ENCODE peak calls at places on chromosomes 12 and 14, in nine cellular contexts. I is colonic mucosa, Z is cardiac fibroblast, Y is mesothelial cell of epicardium, Q is uterus, E is RWPE2, O is lower leg skin, T is tibial artery, R is psoas muscle. K is an unnamed sample.

GRCh38 chr14:99792551-99793212 is 531 bp upstream of the EML1 start:
- DNase-seq in O (no peak), Z (peak), I (no peak), T (no peak), Y (peak), R (peak), Q (peak), E (no peak), K (no peak)

GRCh38 chr12:127774828-127775227 is 492.1 kb upstream of the TMEM132C start:
- DNase-seq in T (no peak), Z (peak), E (no peak), Q (no peak), O (no peak), I (no peak), Y (no peak), R (no peak), K (no peak)

GRCh38 chr12:42686514-42687172 is 97.1 kb upstream of the PRICKLE1 start:
- DNase-seq in E (no peak), T (no peak), I (no peak), O (no peak), Q (no peak), Y (no peak), Z (no peak), R (no peak), K (no peak)

GRCh38 chr14:104735830-104736642 is 12.0 kb downstream of the ADSS1 start:
- DNase-seq in Y (no peak), Z (peak), E (no peak), T (peak), R (peak), O (peak), Q (peak), I (peak), K (no peak)

GRCh38 chr12:247271-247670 is 15.4 kb downstream of the SLC6A13 start:
- DNase-seq in T (no peak), E (no peak), O (no peak), Z (no peak), I (no peak), Q (no peak), R (no peak), Y (no peak), K (no peak)

GRCh38 chr12:46358325-46358700 is 14.3 kb downstream of the SLC38A2 start:
- DNase-seq in O (no peak), E (no peak), I (no peak), T (no peak), Z (no peak), R (no peak), Y (no peak), Q (no peak), K (no peak)

GRCh38 chr14:77027538-77028383 is 747 bp downstream of the IRF2BPL start:
- DNase-seq in I (peak), R (peak), O (no peak), Q (peak), T (peak), Z (peak), E (peak), Y (peak), K (peak)

GRCh38 chr12:76030378-76031080 is 1.0 kb downstream of the PHLDA1 start:
- DNase-seq in Y (peak), I (peak), R (peak), Z (peak), Q (peak), T (peak), E (no peak), O (no peak), K (peak)

GRCh38 chr12:107891967-107892366 is 117.5 kb downstream of the ASCL4 start:
- DNase-seq in I (no peak), Q (no peak), R (no peak), E (no peak), Y (no peak), Z (peak), O (no peak), T (no peak), K (peak)

GRCh38 chr14:51298895-51299294 is 58.8 kb downstream of the TMX1 start:
- DNase-seq in Z (no peak), E (no peak), O (no peak), Y (no peak), T (no peak), I (no peak), Q (no peak), R (no peak), K (peak)

GRCh38 chr14:77303417-77304156 is 17.1 kb downstream of the POMT2 start:
- DNase-seq in Z (peak), O (peak), T (peak), E (no peak), Q (no peak), R (no peak), Y (no peak), I (no peak), K (peak)

GRCh38 chr12:20370001-20370381 is 1.7 kb downstream of the PDE3A start:
- DNase-seq in I (peak), T (peak), Q (peak), O (no peak), Z (peak), R (no peak), Y (peak), E (no peak), K (no peak)

GRCh38 chr12:101018540-101018939 is 191.5 kb downstream of the SLC5A8 start:
- DNase-seq in T (no peak), Q (no peak), R (no peak), Z (peak), E (peak), O (no peak), I (no peak), Y (no peak), K (no peak)

GRCh38 chr12:120262852-120263724 is 2.4 kb downstream of the PXN start:
- DNase-seq in E (no peak), Q (no peak), T (no peak), Y (no peak), R (peak), O (no peak), Z (peak), I (no peak), K (no peak)

GRCh38 chr12:106733660-106734059 is 40.8 kb upstream of the RIC8B start:
- DNase-seq in I (no peak), Z (peak), Q (no peak), E (no peak), T (no peak), R (no peak), Y (no peak), O (no peak), K (no peak)

GRCh38 chr14:59061292-59061691 is 127.2 kb upstream of the DAAM1 start:
- DNase-seq in R (no peak), Q (no peak), E (no peak), O (no peak), I (no peak), Y (no peak), T (no peak), Z (no peak), K (no peak)

GRCh38 chr12:117105902-117106301 is 6.7 kb upstream of the TESC start:
- DNase-seq in T (no peak), O (no peak), R (no peak), E (no peak), Z (no peak), I (peak), Q (no peak), Y (no peak), K (peak)

GRCh38 chr12:104372048-104372720 is 68.6 kb downstream of the EID3 start:
- DNase-seq in O (no peak), E (no peak), R (no peak), Z (no peak), Y (no peak), I (no peak), Q (no peak), T (no peak), K (peak)

GRCh38 chr14:96126339-96126770 is 78.3 kb upstream of the BDKRB2 start:
- DNase-seq in Z (no peak), Q (no peak), O (no peak), E (no peak), R (no peak), Y (peak), I (peak), T (no peak), K (peak)

GRCh38 chr12:69991683-69992297 is 166.8 kb downstream of the MYRFL start:
- DNase-seq in T (peak), E (no peak), Q (no peak), O (no peak), Z (no peak), R (no peak), I (no peak), Y (no peak), K (no peak)

GRCh38 chr14:95472819-95473251 is 43.6 kb downstream of the SYNE3 start:
- DNase-seq in I (no peak), O (no peak), T (no peak), Q (no peak), Y (no peak), E (no peak), Z (no peak), R (peak), K (no peak)

GRCh38 chr14:96905065-96905464 is 107.9 kb downstream of the VRK1 start:
- DNase-seq in Y (no peak), Q (no peak), I (no peak), O (no peak), Z (no peak), T (no peak), E (no peak), R (no peak), K (no peak)

GRCh38 chr12:132075026-132075713 is 68.9 kb downstream of the DDX51 start:
- DNase-seq in I (no peak), R (no peak), O (no peak), Q (no peak), E (no peak), Z (no peak), Y (no peak), T (no peak), K (no peak)

GRCh38 chr12:103966736-103967135 is 1.1 kb downstream of the TDG start:
- DNase-seq in I (no peak), Q (no peak), O (no peak), R (no peak), E (no peak), Z (no peak), Y (no peak), T (no peak), K (no peak)

GRCh38 chr14:33931439-33931838 is 19.4 kb downstream of the EGLN3 start:
- DNase-seq in R (no peak), O (no peak), Y (no peak), T (no peak), Q (no peak), E (no peak), I (no peak), Z (no peak), K (no peak)

GRCh38 chr14:75126121-75126544 is 715 bp downstream of the NEK9 start:
- DNase-seq in E (no peak), O (no peak), I (no peak), Q (no peak), R (no peak), T (no peak), Z (no peak), Y (no peak), K (peak)

GRCh38 chr12:15956413-15957185 is 45.5 kb downstream of the DERA start:
- DNase-seq in Y (no peak), T (no peak), E (peak), R (no peak), O (no peak), Q (no peak), Z (no peak), I (no peak), K (no peak)

GRCh38 chr14:22651586-22651985 is 7.4 kb upstream of the OR6J1 start:
- DNase-seq in I (no peak), O (no peak), E (no peak), R (no peak), Y (no peak), Z (no peak), T (no peak), Q (no peak), K (no peak)

GRCh38 chr12:52769946-52770345 is 7.2 kb downstream of the KRT76 start:
- DNase-seq in E (no peak), Q (no peak), Y (no peak), T (no peak), I (no peak), Z (no peak), R (no peak), O (no peak), K (no peak)

GRCh38 chr12:92445253-92446081 is 257.3 kb upstream of the PLEKHG7 start:
- DNase-seq in T (peak), E (no peak), Y (no peak), I (no peak), Z (peak), Q (peak), R (no peak), O (no peak), K (no peak)

GRCh38 chr12:127070512-127071157 is 1196.3 kb upstream of the TMEM132C start:
- DNase-seq in Z (no peak), Q (no peak), T (no peak), R (no peak), Y (no peak), O (no peak), I (no peak), E (no peak), K (no peak)

GRCh38 chr14:82642425-82642824 is 1108.8 kb upstream of the SEL1L start:
- DNase-seq in Z (peak), Y (peak), O (no peak), E (no peak), R (no peak), T (no peak), Q (no peak), I (peak), K (no peak)

GRCh38 chr12:96623155-96623554 is 133.8 kb downstream of the CFAP54 start:
- DNase-seq in T (no peak), O (no peak), E (no peak), R (no peak), Y (no peak), Q (no peak), Z (no peak), I (no peak), K (no peak)
- TF ChIP-seq CTCF in T (no peak), O (no peak), E (no peak), R (no peak), Y (no peak), Q (no peak), Z (no peak), I (no peak), K (no peak)

GRCh38 chr12:109299849-109300248 is 9.2 kb downstream of the FOXN4 start:
- DNase-seq in Y (no peak), I (no peak), Q (no peak), T (no peak), Z (no peak), E (no peak), R (no peak), O (no peak), K (no peak)

GRCh38 chr12:109302770-109303169 is 6.3 kb downstream of the FOXN4 start:
- DNase-seq in Z (no peak), O (no peak), I (no peak), R (no peak), E (no peak), Q (no peak), Y (no peak), T (no peak), K (no peak)

GRCh38 chr12:109304485-109304884 is 4.6 kb downstream of the FOXN4 start:
- DNase-seq in R (no peak), Y (no peak), Z (no peak), O (no peak), Q (no peak), E (no peak), I (no peak), T (no peak), K (no peak)

GRCh38 chr12:109301643-109302176 is 7.4 kb downstream of the FOXN4 start:
- DNase-seq in R (no peak), T (no peak), Q (no peak), E (no peak), I (no peak), O (no peak), Z (no peak), Y (no peak), K (no peak)

GRCh38 chr12:109302358-109302757 is 6.7 kb downstream of the FOXN4 start:
- DNase-seq in Q (no peak), T (no peak), E (no peak), R (no peak), O (no peak), I (no peak), Z (no peak), Y (no peak), K (no peak)
- TF ChIP-seq CTCF in Q (no peak), T (no peak), E (peak), R (no peak), O (no peak), I (no peak), Z (no peak), Y (peak), K (peak)

DNA sequence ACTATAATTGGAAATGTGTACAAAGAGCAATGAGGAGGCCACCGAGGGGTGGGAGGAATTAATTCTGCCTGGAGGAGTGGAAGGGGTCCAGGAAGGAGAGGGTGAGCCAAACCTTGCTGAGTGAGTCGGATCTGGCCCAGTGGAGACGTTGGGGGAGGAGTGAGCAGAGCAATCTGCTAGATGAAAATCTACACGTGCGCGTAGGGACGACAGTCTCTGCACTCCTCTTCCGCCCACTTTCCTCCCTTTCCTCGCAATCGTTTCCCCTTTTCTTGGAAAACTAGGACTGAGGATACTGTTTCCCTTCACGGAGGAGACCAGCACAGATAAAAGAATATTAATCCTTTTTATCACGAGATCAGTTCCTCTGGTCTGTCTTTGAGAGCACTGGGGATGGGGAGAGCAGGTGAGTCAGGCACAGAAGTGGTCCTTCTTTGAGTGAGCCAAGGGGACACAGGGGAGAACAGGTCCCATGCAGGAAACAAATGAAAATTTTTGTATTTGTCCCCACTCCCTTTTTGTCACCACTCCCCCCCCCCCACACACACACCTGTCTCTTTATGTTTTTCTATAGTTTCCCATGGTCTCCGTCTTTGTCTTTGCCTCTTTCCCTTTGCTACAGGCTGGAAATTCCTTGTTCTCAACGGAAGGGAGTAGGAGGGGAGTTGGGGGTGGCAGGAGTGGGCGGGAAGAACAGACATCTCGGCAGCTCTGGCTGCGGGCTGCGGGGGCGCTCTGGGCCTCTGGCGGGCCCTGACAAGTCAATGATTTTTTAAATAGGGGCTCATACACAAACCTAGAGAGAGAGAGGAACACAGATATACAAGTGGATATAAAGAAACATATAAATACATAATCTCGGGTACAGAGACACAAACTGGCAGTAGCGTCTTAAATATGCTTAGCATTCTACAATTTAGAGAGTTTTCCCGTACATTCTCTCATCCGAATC is 2.6 kb upstream of the NAB2 start:
- DNase-seq in I (peak), T (peak), Y (peak), Z (peak), Q (peak), E (no peak), R (peak), O (no peak), K (peak)
- TF ChIP-seq CTCF in I (no peak), T (peak), Y (no peak), Z (peak), Q (peak), E (peak), R (peak), O (no peak), K (no peak)

DNA sequence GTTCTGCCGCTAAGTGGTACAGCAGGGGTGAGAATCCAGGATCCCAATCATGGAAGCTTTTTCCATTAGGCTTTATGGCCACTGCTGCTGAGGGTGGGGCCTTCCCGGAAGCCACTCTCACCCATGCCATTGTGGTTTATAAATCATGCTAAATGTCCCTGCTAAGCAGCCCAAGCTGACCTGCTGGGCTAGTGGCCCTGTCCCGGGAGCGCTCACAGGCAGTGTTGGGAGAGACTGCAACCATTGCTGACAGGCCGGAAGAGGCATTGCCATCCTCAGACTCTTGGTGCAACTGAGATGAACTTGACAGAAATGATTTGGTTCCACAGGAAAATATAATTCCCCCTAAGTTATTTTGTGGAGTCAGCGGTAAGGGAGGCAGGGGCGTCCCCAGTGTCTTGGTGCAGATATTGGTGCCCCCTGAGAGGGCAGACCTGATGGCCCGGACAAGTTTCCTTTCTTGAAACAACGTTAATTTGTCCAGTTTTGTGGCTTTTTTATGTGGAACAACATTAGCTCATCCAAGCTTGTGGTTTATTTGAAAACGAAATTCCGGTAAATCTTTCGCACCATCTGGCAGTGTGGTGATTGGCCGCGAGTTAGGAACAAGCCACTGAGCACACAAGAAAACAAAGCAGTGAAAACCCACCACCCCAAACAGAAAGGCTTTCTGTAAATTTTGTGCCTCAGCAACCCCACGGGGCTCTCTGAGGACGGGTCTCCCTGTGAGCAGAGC is 82.3 kb downstream of the SSPN start:
- DNase-seq in Q (no peak), Z (no peak), I (no peak), R (no peak), T (no peak), E (no peak), Y (no peak), O (no peak), K (no peak)
- TF ChIP-seq CTCF in Q (no peak), Z (no peak), I (no peak), R (no peak), T (no peak), E (no peak), Y (no peak), O (no peak), K (no peak)

K was measured in activated CD8-positive, alpha-beta T cell treated with anti-CD3 and anti-CD28 coated beads for 36 hours.